ENCODE peak calls at places on chromosomes 11 and 22, in five cellular contexts. F is heart right ventricle, Q is right atrium auricular region, U is tibial artery, N is AG09309. C is an unnamed sample.

GRCh38 chr11:80163011-80163410 is 722.2 kb upstream of the TENM4 start:
- DNase-seq in U (no peak), F (no peak), Q (no peak), N (no peak), C (peak)

GRCh38 chr11:128663824-128664223 is 30.0 kb upstream of the FLI1 start:
- DNase-seq in Q (no peak), F (no peak), U (no peak), N (no peak), C (no peak)

GRCh38 chr11:117970400-117971024 is 15.7 kb upstream of the IL10RA start:
- DNase-seq in N (no peak), U (peak), Q (no peak), F (no peak), C (no peak)

GRCh38 chr11:33636104-33636503 is 64.5 kb downstream of the C11orf91 start:
- DNase-seq in N (peak), U (no peak), F (no peak), Q (no peak), C (no peak)

GRCh38 chr22:30733081-30733680 is 38.5 kb downstream of the OSBP2 start:
- DNase-seq in N (no peak), U (no peak), Q (no peak), F (no peak), C (no peak)

GRCh38 chr22:40666151-40666848 is 13.0 kb upstream of the MCHR1 start:
- DNase-seq in F (no peak), U (peak), Q (no peak), N (peak), C (no peak)

GRCh38 chr22:44459041-44459440 is 39.0 kb downstream of the RTL6 start:
- DNase-seq in Q (peak), F (no peak), N (no peak), U (no peak), C (no peak)

GRCh38 chr11:72354356-72355115 is 79.8 kb downstream of the CLPB start:
- DNase-seq in F (no peak), U (no peak), Q (no peak), N (no peak), C (peak)

GRCh38 chr11:65448418-65449196 is 26.0 kb downstream of the NEAT1 start:
- DNase-seq in U (no peak), F (no peak), N (no peak), Q (peak), C (no peak)

GRCh38 chr11:3001496-3001895 is 9.4 kb upstream of the NAP1L4 start:
- DNase-seq in U (no peak), F (peak), Q (no peak), N (no peak), C (no peak)

DNA sequence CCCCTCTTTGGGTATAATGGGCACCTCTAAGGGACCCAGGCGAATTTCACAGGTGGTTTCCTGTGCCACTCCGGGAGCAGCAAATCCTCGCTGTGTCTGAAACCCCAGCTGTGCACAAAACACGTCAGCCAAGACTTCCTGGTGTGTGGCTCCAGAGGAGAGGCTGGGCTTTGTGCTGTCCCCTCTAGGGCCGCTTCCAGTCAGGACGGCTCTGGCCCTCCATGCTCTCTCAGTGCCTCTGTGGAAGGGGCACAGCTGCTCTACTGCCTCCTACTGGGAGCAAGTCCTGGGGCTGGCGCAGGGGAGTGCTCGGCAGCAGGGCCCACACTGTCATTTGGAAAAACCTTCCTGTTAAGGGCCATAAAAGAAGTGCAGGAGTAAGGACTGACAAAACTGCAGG is 23.7 kb upstream of the ARFGAP3 start:
- DNase-seq in F (no peak), N (no peak), Q (no peak), U (no peak), C (no peak)
- TF ChIP-seq CTCF in F (no peak), N (no peak), Q (no peak), U (no peak), C (no peak)

GRCh38 chr11:69293819-69294505 is at the start of gene MYEOV:
- DNase-seq in F (no peak), U (no peak), N (no peak), Q (no peak), C (peak)

GRCh38 chr11:69294621-69295078 is 695 bp downstream of the MYEOV start:
- DNase-seq in F (no peak), N (no peak), U (no peak), Q (no peak), C (no peak)

GRCh38 chr11:69292221-69292648 is 1.7 kb upstream of the MYEOV start:
- DNase-seq in F (peak), N (no peak), Q (no peak), U (no peak), C (no peak)

GRCh38 chr11:69291459-69292110 is 2.4 kb upstream of the MYEOV start:
- DNase-seq in U (no peak), F (no peak), N (no peak), Q (no peak), C (no peak)

DNA sequence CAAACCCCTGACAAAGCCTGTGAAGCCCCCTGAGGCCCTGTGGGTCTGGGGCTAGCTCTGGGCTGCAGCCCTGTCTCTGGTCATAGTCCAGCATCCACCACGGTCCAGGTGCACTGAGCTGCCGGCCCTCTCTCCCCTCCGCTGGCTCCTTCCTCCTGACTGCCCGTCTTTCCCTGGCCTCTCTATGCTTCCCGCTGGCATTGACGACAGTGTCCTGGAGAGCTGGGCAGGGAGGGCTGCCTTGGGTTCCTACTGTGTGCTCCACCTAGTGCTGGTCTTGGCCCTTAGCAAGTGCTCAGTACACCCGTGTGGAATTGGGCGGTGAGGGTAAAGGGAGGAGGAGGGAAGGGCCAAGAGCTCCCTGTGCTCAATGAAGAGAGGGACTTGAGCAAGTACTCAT is 868 bp upstream of the MYEOV start:
- DNase-seq in Q (no peak), N (no peak), F (no peak), U (no peak), C (no peak)
- TF ChIP-seq CTCF in Q (no peak), N (no peak), F (no peak), U (no peak), C (no peak)

GRCh38 chr22:46845281-46846153 is 83.1 kb downstream of the TBC1D22A start:
- DNase-seq in U (no peak), Q (no peak), F (no peak), N (no peak), C (no peak)
- TF ChIP-seq CTCF in U (peak), Q (peak), F (peak), N (peak), C (peak)

GRCh38 chr22:48520888-48521600 is 1306.6 kb downstream of the BRD1 start:
- DNase-seq in F (no peak), Q (no peak), U (no peak), N (no peak), C (no peak)
- TF ChIP-seq CTCF in F (no peak), Q (no peak), U (no peak), N (no peak), C (no peak)

DNA sequence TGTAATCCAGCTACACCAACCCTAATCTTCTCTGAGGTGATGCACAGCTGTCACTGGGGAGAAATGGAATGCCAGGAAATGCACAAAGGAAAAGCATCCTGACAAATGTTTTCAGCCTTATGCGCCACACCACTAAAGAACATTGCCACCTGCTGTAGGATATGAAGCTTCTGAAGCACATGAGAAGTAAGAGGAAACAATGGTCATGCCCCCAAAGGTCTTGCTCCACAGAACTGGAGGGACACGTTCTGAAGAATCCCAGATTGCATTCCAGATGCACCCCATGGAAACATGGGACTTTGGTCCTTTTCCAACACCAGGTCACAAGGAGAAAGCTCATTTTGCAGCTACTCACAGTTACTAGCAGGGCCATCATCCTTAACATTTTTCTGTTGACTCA is 48.7 kb upstream of the ZBED5 start:
- DNase-seq in F (no peak), N (no peak), U (no peak), Q (no peak), C (no peak)
- TF ChIP-seq CTCF in F (no peak), N (peak), U (no peak), Q (peak), C (no peak)

GRCh38 chr22:27159016-27159415 is 501.6 kb downstream of the MIAT start:
- DNase-seq in U (no peak), N (no peak), Q (no peak), F (no peak), C (no peak)
- TF ChIP-seq CTCF in U (no peak), N (no peak), Q (no peak), F (no peak), C (no peak)

C was measured in RWPE1.